ENCODE peak calls at places on chromosomes 6 and 20, in five cellular contexts. U is A549, N is stomach, S is ovary, O is adrenal gland. Z is an unnamed sample.

GRCh38 chr20:13868331-13868730 is 83.5 kb downstream of the NDUFAF5 start:
- DNase-seq in U (peak), N (no peak), S (no peak), O (peak), Z (no peak)

GRCh38 chr6:79869600-79870084 is 77.7 kb downstream of the ELOVL4 start:
- DNase-seq in U (peak), N (peak), S (peak), O (peak), Z (peak)

GRCh38 chr20:3705491-3705969 is 6.9 kb downstream of the SIGLEC1 start:
- DNase-seq in U (no peak), N (no peak), S (no peak), O (no peak), Z (no peak)

GRCh38 chr20:63348828-63349515 is 12.2 kb downstream of the CHRNA4 start:
- DNase-seq in U (no peak), N (no peak), S (no peak), O (no peak), Z (no peak)

GRCh38 chr20:33669873-33670640 is 3.3 kb downstream of the ACTL10 start:
- DNase-seq in U (no peak), N (no peak), S (no peak), O (no peak), Z (no peak)

GRCh38 chr6:154435400-154435945 is 75.0 kb downstream of the CNKSR3 start:
- DNase-seq in U (no peak), N (no peak), S (no peak), O (no peak), Z (no peak)

GRCh38 chr20:25300496-25301170 is 52.7 kb downstream of the PYGB start:
- DNase-seq in U (no peak), N (no peak), S (no peak), O (no peak), Z (no peak)

GRCh38 chr6:32885698-32886286 is 31.8 kb downstream of the PSMB9 start:
- DNase-seq in U (peak), N (no peak), S (no peak), O (no peak), Z (no peak)

GRCh38 chr6:42368156-42368555 is 83.6 kb downstream of the TRERF1 start:
- DNase-seq in U (no peak), N (no peak), S (no peak), O (no peak), Z (no peak)

GRCh38 chr6:37779111-37779800 is 40.3 kb upstream of the ZFAND3 start:
- DNase-seq in U (no peak), N (no peak), S (no peak), O (peak), Z (no peak)

GRCh38 chr20:45704969-45705637 is at the start of gene WFDC10B:
- DNase-seq in U (no peak), N (no peak), S (no peak), O (no peak), Z (peak)

GRCh38 chr20:61442075-61442670 is 190.1 kb downstream of the CDH4 start:
- DNase-seq in U (no peak), N (no peak), S (no peak), O (no peak), Z (no peak)

GRCh38 chr6:43125119-43125518 is 46.0 kb upstream of the SRF start:
- DNase-seq in U (no peak), N (no peak), S (peak), O (no peak), Z (no peak)

GRCh38 chr6:135520781-135521180 is 23.2 kb upstream of the AHI1 start:
- DNase-seq in U (no peak), N (no peak), S (no peak), O (no peak), Z (no peak)

GRCh38 chr20:59217162-59217561 is 53.5 kb downstream of the ZNF831 start:
- DNase-seq in U (no peak), N (no peak), S (no peak), O (no peak), Z (no peak)

GRCh38 chr20:40865095-40865494 is 163.5 kb upstream of the TOP1 start:
- DNase-seq in U (no peak), N (no peak), S (no peak), O (no peak), Z (no peak)

GRCh38 chr6:37731888-37732287 is 34.2 kb upstream of the MDGA1 start:
- DNase-seq in U (peak), N (peak), S (no peak), O (no peak), Z (peak)

GRCh38 chr6:157756708-157757429 is 66.2 kb upstream of the SNX9 start:
- DNase-seq in U (peak), N (peak), S (peak), O (peak), Z (peak)

GRCh38 chr6:150599199-150600002 is at the start of gene PLEKHG1:
- DNase-seq in U (peak), N (peak), S (peak), O (peak), Z (peak)

GRCh38 chr20:40583195-40583594 is 105.8 kb downstream of the MAFB start:
- DNase-seq in U (no peak), N (no peak), S (no peak), O (peak), Z (peak)

GRCh38 chr6:93787841-93788240 is 368.5 kb upstream of the EPHA7 start:
- DNase-seq in U (no peak), N (no peak), S (no peak), O (no peak), Z (no peak)

GRCh38 chr6:5998741-5999687 is 7.7 kb downstream of the NRN1 start:
- DNase-seq in U (no peak), N (no peak), S (no peak), O (no peak), Z (no peak)

GRCh38 chr6:147567141-147567805 is 58.8 kb downstream of the SAMD5 start:
- DNase-seq in U (no peak), N (no peak), S (no peak), O (no peak), Z (no peak)

GRCh38 chr20:14657231-14657630 is 319.8 kb upstream of the FLRT3 start:
- DNase-seq in U (no peak), N (no peak), S (no peak), O (no peak), Z (no peak)

GRCh38 chr20:62267543-62267942 is 29.2 kb downstream of the OSBPL2 start:
- DNase-seq in U (no peak), N (no peak), S (no peak), O (peak), Z (no peak)

GRCh38 chr6:158739673-158740072 is 79.5 kb downstream of the EZR start:
- DNase-seq in U (no peak), N (no peak), S (no peak), O (no peak), Z (no peak)

GRCh38 chr6:47727391-47727790 is 29.0 kb downstream of the ADGRF4 start:
- DNase-seq in U (no peak), N (no peak), S (no peak), O (no peak), Z (no peak)

GRCh38 chr6:112398686-112399085 is 51.6 kb downstream of the RFPL4B start:
- DNase-seq in U (no peak), N (no peak), S (no peak), O (no peak), Z (no peak)

GRCh38 chr6:27889628-27890315 is 22.4 kb downstream of the OR2B2 start:
- DNase-seq in U (peak), N (no peak), S (no peak), O (no peak), Z (no peak)

GRCh38 chr20:30611239-30611984 is 646.1 kb upstream of the DEFB115 start:
- DNase-seq in U (no peak), N (no peak), S (no peak), O (no peak), Z (no peak)
- TF ChIP-seq POLR2A in U (no peak), N (no peak), S (no peak), O (no peak), Z (no peak)

GRCh38 chr6:20212392-20213111 is at the start of gene MBOAT1:
- DNase-seq in U (peak), N (peak), S (peak), O (peak), Z (peak)
- TF ChIP-seq POLR2A in U (peak), N (peak), S (peak), O (peak), Z (peak)

DNA sequence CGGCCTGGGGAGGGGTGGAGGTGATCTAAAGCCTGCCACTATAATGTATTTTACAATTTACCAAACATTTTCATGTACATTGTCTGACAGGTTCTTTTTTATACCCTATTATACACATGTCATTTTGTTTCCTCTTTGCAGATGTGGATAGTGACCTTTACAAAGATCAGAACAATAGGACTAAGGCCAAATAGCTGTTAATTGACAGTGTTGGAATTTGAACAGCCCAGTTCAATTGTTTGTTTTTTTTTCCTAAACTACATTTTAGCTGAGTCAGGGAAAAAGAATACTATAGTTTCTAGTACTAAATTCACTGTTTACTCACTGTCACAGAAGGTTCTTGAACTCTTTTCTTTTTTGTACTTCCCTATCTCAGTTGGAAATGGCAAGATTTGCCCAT is 40.2 kb downstream of the PGM3 start:
- DNase-seq in U (no peak), N (no peak), S (no peak), O (no peak), Z (no peak)
- TF ChIP-seq POLR2A in U (no peak), N (no peak), S (no peak), O (no peak), Z (no peak)

GRCh38 chr6:69801225-69801624 is 4.4 kb upstream of the LMBRD1 start:
- DNase-seq in U (no peak), N (no peak), S (no peak), O (no peak), Z (no peak)

GRCh38 chr6:69792292-69792691 is 4.5 kb downstream of the LMBRD1 start:
- DNase-seq in U (no peak), N (no peak), S (no peak), O (peak), Z (no peak)

GRCh38 chr6:69796081-69796626 is 656 bp downstream of the LMBRD1 start:
- DNase-seq in U (peak), N (peak), S (no peak), O (peak), Z (peak)

GRCh38 chr6:69795469-69796080 is 1.2 kb downstream of the LMBRD1 start:
- DNase-seq in U (no peak), N (no peak), S (no peak), O (no peak), Z (no peak)

GRCh38 chr6:69796627-69797390 is at the start of gene LMBRD1:
- DNase-seq in U (peak), N (peak), S (peak), O (peak), Z (peak)
- TF ChIP-seq POLR2A in U (peak), N (no peak), S (peak), O (no peak), Z (no peak)

Z was measured in transverse colon.